ENCODE peak calls at places on chromosomes 5 and 9, in nine cellular contexts. W is psoas muscle; V is cardiac muscle cell; O is right lobe of liver; D is GM12878; J is CD8-positive, alpha-beta T cell; K is H1; M is prostate gland; A is Peyer's patch. U is an unnamed sample.

GRCh38 chr5:177447611-177448243 is 1.1 kb downstream of the PRR7 start:
- DNase-seq in V (peak), D (no peak), J (no peak), O (peak), K (no peak), A (peak), M (no peak), W (peak), U (peak)

GRCh38 chr9:14030350-14030823 is 283.6 kb downstream of the NFIB start:
- DNase-seq in O (no peak), D (no peak), V (peak), M (peak), A (no peak), K (no peak), J (no peak), W (no peak), U (no peak)

GRCh38 chr5:180436275-180436674 is 57.9 kb upstream of the CNOT6 start:
- DNase-seq in J (no peak), W (no peak), A (no peak), K (no peak), O (no peak), D (no peak), M (no peak), V (no peak), U (no peak)

GRCh38 chr5:133256276-133256675 is 204.5 kb downstream of the HSPA4 start:
- DNase-seq in D (no peak), W (no peak), A (no peak), M (no peak), O (peak), J (no peak), V (no peak), K (no peak), U (no peak)

GRCh38 chr9:136363606-136364368 is at the start of gene DNLZ:
- DNase-seq in V (peak), M (peak), J (peak), A (peak), W (peak), D (peak), K (no peak), O (peak), U (peak)

GRCh38 chr5:61461412-61461811 is 129.4 kb downstream of the ZSWIM6 start:
- DNase-seq in D (no peak), V (no peak), O (no peak), W (no peak), A (no peak), K (no peak), M (no peak), J (no peak), U (no peak)

GRCh38 chr5:83802686-83803085 is 82.0 kb upstream of the HAPLN1 start:
- DNase-seq in D (no peak), O (no peak), V (peak), J (no peak), A (no peak), M (no peak), W (no peak), K (no peak), U (no peak)

GRCh38 chr5:72347801-72348305 is 27.7 kb downstream of the PTCD2 start:
- DNase-seq in M (no peak), A (no peak), K (no peak), W (no peak), V (peak), D (no peak), J (no peak), O (no peak), U (no peak)

GRCh38 chr9:115211413-115212204 is 93.7 kb upstream of the TNC start:
- DNase-seq in O (no peak), J (no peak), V (peak), K (no peak), A (no peak), M (no peak), W (no peak), D (peak), U (no peak)

GRCh38 chr9:107536462-107536861 is 46.9 kb upstream of the KLF4 start:
- DNase-seq in W (no peak), D (no peak), M (no peak), K (no peak), V (no peak), O (no peak), J (no peak), A (no peak), U (no peak)

GRCh38 chr5:109688647-109688998 is 1.1 kb upstream of the MAN2A1 start:
- DNase-seq in W (no peak), V (no peak), O (no peak), D (peak), K (no peak), M (no peak), J (no peak), A (peak), U (no peak)

GRCh38 chr9:87497604-87498045 is at the start of gene DAPK1:
- DNase-seq in W (peak), O (peak), K (no peak), V (peak), J (no peak), D (no peak), A (peak), M (peak), U (peak)

GRCh38 chr9:83047839-83048775 is 14.8 kb downstream of the RASEF start:
- DNase-seq in V (peak), O (no peak), K (no peak), J (no peak), M (peak), W (no peak), D (no peak), A (peak), U (peak)

GRCh38 chr9:93603011-93603410 is 26.6 kb downstream of the PHF2 start:
- DNase-seq in V (no peak), W (no peak), D (no peak), A (peak), K (no peak), O (no peak), M (no peak), J (no peak), U (no peak)

GRCh38 chr9:27426717-27427645 is 97.1 kb upstream of the IFNK start:
- DNase-seq in K (peak), A (no peak), M (no peak), D (no peak), W (no peak), O (no peak), J (no peak), V (no peak), U (no peak)

GRCh38 chr9:29928072-29928471 is 2354.8 kb upstream of the C9orf72 start:
- DNase-seq in A (no peak), K (no peak), J (no peak), D (no peak), M (no peak), V (no peak), O (no peak), W (no peak), U (no peak)

GRCh38 chr5:134177197-134178171 is 734 bp upstream of the SKP1 start:
- DNase-seq in O (no peak), M (peak), V (peak), W (peak), J (no peak), K (peak), A (peak), D (peak), U (peak)

GRCh38 chr5:180027449-180028089 is 44.0 kb downstream of the RNF130 start:
- DNase-seq in K (no peak), M (no peak), A (no peak), W (no peak), V (no peak), O (no peak), J (no peak), D (no peak), U (no peak)

GRCh38 chr9:91750343-91750742 is 199.7 kb downstream of the ROR2 start:
- DNase-seq in D (no peak), V (no peak), O (no peak), M (no peak), W (no peak), J (no peak), K (no peak), A (no peak), U (no peak)

GRCh38 chr5:96648023-96648422 is 14.2 kb upstream of the CAST start:
- DNase-seq in K (no peak), O (no peak), W (no peak), J (no peak), D (no peak), A (no peak), M (no peak), V (no peak), U (no peak)

DNA sequence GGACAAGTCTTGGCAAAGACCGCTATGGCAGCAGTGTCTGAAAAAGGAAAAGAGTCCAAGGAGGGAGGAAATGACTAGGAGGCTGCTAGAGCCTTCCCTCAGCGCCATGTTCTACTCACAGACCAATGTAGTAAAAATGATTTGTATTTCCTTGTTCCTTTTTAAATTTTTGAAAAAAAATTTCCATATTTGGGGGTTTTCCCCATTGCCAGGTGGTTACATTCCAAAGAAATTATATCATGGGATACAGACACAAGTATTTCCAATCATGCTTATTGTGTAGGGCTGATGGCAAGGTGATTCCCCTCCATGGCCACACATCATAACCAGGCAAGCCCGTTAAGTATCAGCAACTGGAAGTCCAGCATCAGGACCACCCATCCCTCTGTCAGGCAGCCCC is 138.2 kb downstream of the PIP5K1B start:
- DNase-seq in W (no peak), D (no peak), M (no peak), J (no peak), K (no peak), O (no peak), A (no peak), V (no peak), U (no peak)
- H3K27ac ChIP-seq in W (no peak), D (no peak), M (no peak), J (no peak), K (no peak), O (no peak), A (no peak), V (no peak), U (no peak)

DNA sequence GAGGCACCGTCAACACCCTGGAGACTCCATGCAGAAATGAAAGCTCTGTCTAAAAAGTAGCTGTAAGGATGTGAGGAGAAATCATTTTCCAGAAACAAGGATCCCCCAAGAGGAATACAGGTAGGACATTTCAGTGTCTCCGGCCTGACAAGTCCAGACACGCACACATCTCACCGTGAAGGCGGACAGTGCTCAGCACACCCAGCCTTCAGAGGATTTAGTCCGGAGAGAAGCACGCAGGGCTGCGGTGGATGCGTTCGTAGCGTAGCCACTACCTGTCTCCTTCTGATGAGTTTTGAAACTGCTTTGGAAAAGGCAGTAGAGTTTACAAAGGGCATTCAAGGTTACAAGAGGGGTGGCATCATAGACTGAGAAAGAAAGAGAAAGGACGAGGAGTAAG is 110.6 kb upstream of the ERCC6L2 start:
- DNase-seq in J (no peak), V (no peak), D (no peak), K (no peak), A (no peak), M (peak), O (no peak), W (no peak), U (no peak)
- H3K4me3 ChIP-seq in J (no peak), V (no peak), D (no peak), K (no peak), A (peak), M (peak), O (no peak), W (no peak), U (no peak)

GRCh38 chr5:59128646-59129290 is 545.9 kb downstream of the RAB3C start:
- DNase-seq in A (no peak), V (peak), D (no peak), J (no peak), O (no peak), M (no peak), W (no peak), K (no peak), U (no peak)

GRCh38 chr5:59126665-59127354 is 543.9 kb downstream of the RAB3C start:
- DNase-seq in W (no peak), V (peak), M (no peak), A (no peak), D (no peak), J (no peak), O (no peak), K (no peak), U (no peak)

GRCh38 chr5:59132131-59132530 is 549.3 kb downstream of the RAB3C start:
- DNase-seq in O (no peak), K (no peak), J (no peak), M (no peak), W (no peak), A (no peak), V (no peak), D (no peak), U (no peak)

GRCh38 chr5:59133801-59134261 is 551.0 kb downstream of the RAB3C start:
- DNase-seq in K (no peak), D (no peak), J (no peak), V (peak), A (no peak), M (no peak), W (no peak), O (no peak), U (no peak)

GRCh38 chr5:59130441-59130840 is 547.6 kb downstream of the RAB3C start:
- DNase-seq in K (no peak), D (no peak), M (no peak), W (no peak), J (no peak), V (peak), A (no peak), O (no peak), U (no peak)
- H3K27ac ChIP-seq in K (no peak), D (no peak), M (no peak), W (peak), J (no peak), V (no peak), A (no peak), O (no peak), U (no peak)

GRCh38 chr9:38063363-38063707 is 5.7 kb downstream of the SHB start:
- DNase-seq in K (no peak), O (no peak), M (no peak), D (no peak), J (no peak), W (no peak), V (no peak), A (no peak), U (no peak)
- H3K4me3 ChIP-seq in K (no peak), O (no peak), M (no peak), D (no peak), J (no peak), W (no peak), V (no peak), A (no peak), U (no peak)

GRCh38 chr9:137786511-137786920 is 91.1 kb upstream of the CACNA1B start:
- DNase-seq in W (no peak), O (no peak), V (peak), M (no peak), J (no peak), K (no peak), D (no peak), A (no peak), U (no peak)
- H3K27ac ChIP-seq in W (no peak), O (no peak), V (no peak), M (no peak), J (no peak), K (no peak), D (no peak), A (no peak), U (no peak)

DNA sequence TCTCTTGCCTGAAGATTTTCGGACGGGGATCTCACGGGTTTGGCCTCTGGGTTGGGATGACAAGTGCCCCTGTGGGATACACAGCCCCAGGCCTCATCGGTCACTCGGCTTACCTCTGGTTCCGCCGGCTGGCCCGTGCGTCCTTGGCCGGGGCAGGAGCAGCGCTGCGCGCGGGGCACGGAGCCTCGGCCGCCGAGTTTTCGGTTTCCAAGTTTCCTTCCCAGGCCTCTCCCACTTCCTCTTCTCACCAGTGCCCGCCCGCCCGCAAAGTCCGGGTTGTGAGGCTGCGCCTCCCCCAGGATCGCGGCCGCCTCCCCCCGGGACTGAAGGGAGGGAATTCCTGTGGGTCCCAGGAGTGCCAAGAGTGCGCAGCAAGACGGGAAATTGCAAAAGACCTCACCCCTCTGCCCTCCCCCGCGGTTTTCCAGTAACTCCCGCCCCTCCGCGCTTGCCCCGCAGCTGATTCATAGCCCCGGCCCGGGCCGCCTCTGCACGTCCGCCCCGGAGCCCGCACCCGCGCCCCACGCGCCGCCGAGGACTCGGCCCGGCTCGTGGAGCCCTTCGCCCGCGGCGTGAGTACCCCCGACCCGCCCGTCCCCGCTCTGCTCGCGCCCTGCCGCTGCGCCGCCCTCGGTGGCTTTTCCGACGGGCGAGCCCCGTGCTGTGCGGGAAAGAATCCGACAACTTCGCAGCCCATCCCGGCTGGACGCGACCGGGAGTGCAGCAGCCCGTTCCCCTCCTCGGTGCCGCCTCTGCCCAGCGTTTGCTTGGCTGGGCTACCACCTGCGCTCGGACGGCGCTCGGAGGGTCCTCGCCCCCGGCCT is at the start of gene OSMR:
- DNase-seq in W (peak), D (no peak), K (no peak), O (peak), M (peak), J (no peak), V (peak), A (peak), U (peak)
- H3K4me3 ChIP-seq in W (peak), D (no peak), K (peak), O (peak), M (peak), J (no peak), V (peak), A (peak), U (peak)

GRCh38 chr5:151682240-151682639 is 4.5 kb downstream of the SPARC start:
- DNase-seq in D (no peak), A (no peak), J (no peak), W (no peak), O (no peak), V (no peak), K (no peak), M (no peak), U (no peak)
- H3K27ac ChIP-seq in D (no peak), A (no peak), J (no peak), W (peak), O (no peak), V (peak), K (no peak), M (peak), U (no peak)

U was measured in pancreas.